ENCODE peak calls at places on chromosomes 7 and 10, in five cellular contexts. E is HCT116, Q is GM23248, S is astrocyte, H is fibroblast of lung. N is an unnamed sample.

GRCh38 chr7:30925117-30925516 is 13.5 kb downstream of the AQP1 start:
- DNase-seq in E (no peak), Q (no peak), S (no peak), H (no peak), N (no peak)

GRCh38 chr7:1757601-1758000 is 87.5 kb downstream of the ELFN1 start:
- DNase-seq in E (no peak), Q (no peak), S (no peak), H (no peak), N (no peak)

GRCh38 chr10:132404169-132404880 is 7.3 kb downstream of the PWWP2B start:
- DNase-seq in E (no peak), Q (no peak), S (no peak), H (no peak), N (no peak)

GRCh38 chr10:73997479-73997805 is 474 bp upstream of the VCL start:
- DNase-seq in E (no peak), Q (no peak), S (no peak), H (no peak), N (no peak)

GRCh38 chr10:80468002-80468401 is 13.9 kb downstream of the TSPAN14 start:
- DNase-seq in E (no peak), Q (no peak), S (no peak), H (no peak), N (no peak)

GRCh38 chr10:74754397-74754796 is 72.0 kb upstream of the KAT6B start:
- DNase-seq in E (no peak), Q (no peak), S (peak; percentile 10), H (no peak), N (no peak)

GRCh38 chr10:54800677-54801480 is at the start of gene PCDH15:
- DNase-seq in E (no peak), Q (peak; percentile 18), S (peak; percentile 53), H (peak; percentile 65), N (peak; percentile 26)

GRCh38 chr10:112515852-112516251 is 68.8 kb downstream of the VTI1A start:
- DNase-seq in E (no peak), Q (no peak), S (no peak), H (no peak), N (no peak)

GRCh38 chr10:48902096-48902495 is 37.5 kb downstream of the LRRC18 start:
- DNase-seq in E (no peak), Q (no peak), S (no peak), H (no peak), N (no peak)

GRCh38 chr10:127987467-127988380 is 80.8 kb downstream of the PTPRE start:
- DNase-seq in E (no peak), Q (no peak), S (no peak), H (no peak), N (no peak)

GRCh38 chr7:100033526-100033925 is 16.0 kb upstream of the ZSCAN21 start:
- DNase-seq in E (no peak), Q (no peak), S (no peak), H (no peak), N (no peak)
- TF ChIP-seq EZH2 in E (no peak), Q (no peak), S (no peak), H (no peak), N (no peak)

GRCh38 chr7:100446040-100446439 is 9.7 kb upstream of the PPP1R35 start:
- DNase-seq in E (no peak), Q (peak; percentile 51), S (no peak), H (peak; percentile 57), N (no peak)
- H3K4me2 ChIP-seq in E (no peak overlapping the region), Q (no peak overlapping the region), S (no peak overlapping the region), H (no peak overlapping the region), N (no peak overlapping the region)

GRCh38 chr7:141151726-141152125 is 77.9 kb downstream of the TMEM178B start:
- DNase-seq in E (no peak), Q (no peak), S (no peak), H (no peak), N (no peak)
- TF ChIP-seq EZH2 in E (no peak), Q (no peak), S (no peak), H (no peak), N (no peak)

GRCh38 chr10:131270461-131271190 is 40.9 kb downstream of the TCERG1L start:
- DNase-seq in E (no peak), Q (no peak), S (no peak), H (no peak), N (no peak)
- H3K4me2 ChIP-seq in E (no peak overlapping the region), Q (no peak overlapping the region), S (no peak overlapping the region), H (no peak overlapping the region), N (no peak overlapping the region)

DNA sequence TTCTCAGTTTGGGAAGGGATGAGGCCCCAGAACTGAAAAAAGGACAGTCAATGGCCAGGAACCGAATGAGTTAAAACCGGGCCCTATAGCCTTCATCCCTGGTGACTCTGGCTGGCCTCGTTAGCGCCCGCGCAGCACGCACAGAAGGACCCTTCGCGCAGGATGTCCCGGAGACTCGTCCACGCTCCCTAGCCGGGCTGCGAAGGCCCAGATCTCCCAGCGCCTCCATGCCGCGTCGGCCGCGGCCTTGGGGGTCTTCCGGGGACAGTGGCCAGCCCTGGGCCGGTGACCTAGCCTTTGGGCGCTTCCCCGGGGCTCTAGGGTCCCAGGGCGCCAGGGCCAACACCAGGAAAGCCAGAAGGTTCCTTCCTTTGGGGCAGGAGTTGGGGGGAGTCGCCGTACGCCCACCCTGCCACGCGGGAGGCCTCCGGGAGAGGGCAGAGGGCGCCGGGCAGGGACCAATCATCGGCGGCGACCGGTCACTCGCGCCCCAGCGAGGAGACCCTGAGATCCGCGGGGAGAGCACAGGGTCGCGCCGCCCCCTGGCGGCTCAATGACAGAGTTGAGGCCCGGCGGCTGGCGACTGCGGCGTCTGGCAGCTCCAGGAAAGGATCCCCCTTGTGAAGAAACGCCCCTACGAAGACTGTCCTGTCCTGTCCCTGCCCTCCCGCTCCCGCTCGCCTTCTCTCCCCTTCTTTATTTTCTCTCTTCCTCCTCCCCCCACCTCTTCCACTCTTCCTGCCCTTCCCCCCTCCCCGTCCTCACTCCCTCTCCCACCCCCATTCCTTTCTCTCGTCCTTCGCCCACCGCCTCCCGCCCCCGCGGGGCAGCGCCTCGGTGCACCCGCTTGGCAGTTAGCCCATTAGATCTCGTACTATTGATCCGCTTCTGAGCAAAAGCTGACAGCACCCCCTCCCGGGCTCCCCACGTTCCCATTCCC is 62.3 kb upstream of the LBX1 start:
- DNase-seq in E (no peak), Q (peak; percentile 54), S (no peak), H (no peak), N (no peak)
- TF ChIP-seq EZH2 in E (no peak), Q (peak; percentile 20), S (peak; percentile 84), H (peak; percentile 14), N (no peak)

GRCh38 chr10:62047960-62048383 is 146.5 kb downstream of the ARID5B start:
- DNase-seq in E (no peak), Q (peak; percentile 73), S (no peak), H (no peak), N (peak; percentile 68)
- H3K4me2 ChIP-seq in E (no peak overlapping the region), Q (peak overlapping the region; percentile 87), S (peak overlapping the region; percentile 91), H (peak overlapping the region; percentile 88), N (peak overlapping the region; percentile 82)

GRCh38 chr10:32266566-32266965 is 80.4 kb downstream of the EPC1 start:
- DNase-seq in E (no peak), Q (no peak), S (no peak), H (no peak), N (no peak)

GRCh38 chr10:32259551-32259950 is 87.4 kb downstream of the EPC1 start:
- DNase-seq in E (no peak), Q (no peak), S (no peak), H (no peak), N (no peak)

GRCh38 chr10:32265756-32266155 is 81.2 kb downstream of the EPC1 start:
- DNase-seq in E (no peak), Q (no peak), S (no peak), H (no peak), N (no peak)

GRCh38 chr10:32266979-32267378 is 80.0 kb downstream of the EPC1 start:
- DNase-seq in E (no peak), Q (no peak), S (no peak), H (no peak), N (no peak)

GRCh38 chr10:32263300-32263699 is 83.7 kb downstream of the EPC1 start:
- DNase-seq in E (no peak), Q (no peak), S (no peak), H (no peak), N (no peak)
- TF ChIP-seq EZH2 in E (no peak), Q (no peak), S (no peak), H (no peak), N (no peak)

GRCh38 chr10:71230656-71231025 is 18.3 kb downstream of the UNC5B start:
- DNase-seq in E (no peak), Q (no peak), S (no peak), H (no peak), N (no peak)
- H3K4me2 ChIP-seq in E (no peak overlapping the region), Q (no peak overlapping the region), S (no peak overlapping the region), H (no peak overlapping the region), N (no peak overlapping the region)

GRCh38 chr10:51950996-51951392 is 251.6 kb upstream of the CSTF2T start:
- DNase-seq in E (no peak), Q (no peak), S (no peak), H (no peak), N (no peak)

GRCh38 chr10:51955696-51956095 is 256.3 kb upstream of the CSTF2T start:
- DNase-seq in E (no peak), Q (no peak), S (no peak), H (no peak), N (no peak)

GRCh38 chr10:51950371-51950995 is 251.1 kb upstream of the CSTF2T start:
- DNase-seq in E (no peak), Q (no peak), S (no peak), H (no peak), N (no peak)

GRCh38 chr10:51956822-51957221 is 257.4 kb upstream of the CSTF2T start:
- DNase-seq in E (no peak), Q (no peak), S (no peak), H (no peak), N (no peak)

GRCh38 chr10:51951601-51952000 is 252.2 kb upstream of the CSTF2T start:
- DNase-seq in E (no peak), Q (no peak), S (no peak), H (no peak), N (no peak)
- TF ChIP-seq EZH2 in E (no peak), Q (no peak), S (no peak), H (no peak), N (no peak)

N was measured in mammary epithelial cell.